ENCODE peak calls at places on chromosomes 2 and 18, in nine cellular contexts. B, D, F, M, C, P, Z, V and R are unnamed samples.

GRCh38 chr2:230052299-230052698 is 16.4 kb downstream of the SLC16A14 start:
- DNase-seq in Z (no peak), M (no peak), B (no peak), P (peak), F (no peak), D (peak), V (no peak), C (no peak), R (peak)

GRCh38 chr2:235677276-235677788 is 183.5 kb downstream of the AGAP1 start:
- DNase-seq in F (no peak), B (no peak), Z (no peak), M (no peak), D (no peak), C (no peak), P (no peak), V (no peak), R (no peak)

GRCh38 chr2:100919316-100919715 is 82.8 kb upstream of the RPL31 start:
- DNase-seq in B (no peak), M (no peak), V (peak), Z (no peak), P (no peak), C (no peak), D (no peak), F (no peak), R (no peak)

GRCh38 chr2:149410701-149411484 is 80.5 kb downstream of the LYPD6 start:
- DNase-seq in V (no peak), F (no peak), C (no peak), P (no peak), M (no peak), Z (no peak), D (peak), B (no peak), R (no peak)

GRCh38 chr2:34340307-34340706 is 741.2 kb upstream of the FAM98A start:
- DNase-seq in V (no peak), D (no peak), B (no peak), M (no peak), Z (no peak), P (no peak), C (no peak), F (no peak), R (no peak)

GRCh38 chr2:128258218-128258617 is 60.5 kb downstream of the HS6ST1 start:
- DNase-seq in P (no peak), D (no peak), M (no peak), F (no peak), C (peak), V (no peak), Z (no peak), B (no peak), R (no peak)

GRCh38 chr18:3623769-3624545 is 174.0 kb downstream of the TGIF1 start:
- DNase-seq in F (no peak), V (peak), B (peak), C (peak), P (peak), Z (no peak), M (no peak), D (peak), R (peak)

GRCh38 chr2:8472545-8473361 is 209.1 kb upstream of the ID2 start:
- DNase-seq in P (no peak), C (no peak), Z (no peak), F (no peak), D (no peak), B (no peak), V (no peak), M (no peak), R (no peak)

GRCh38 chr2:142596334-142597088 is 281.0 kb upstream of the KYNU start:
- DNase-seq in Z (no peak), C (no peak), V (no peak), F (no peak), M (no peak), B (no peak), P (no peak), D (peak), R (peak)

GRCh38 chr18:61702007-61702406 is 190.8 kb downstream of the RNF152 start:
- DNase-seq in Z (no peak), D (peak), V (no peak), F (no peak), P (no peak), C (no peak), M (no peak), B (no peak), R (peak)